ENCODE peak calls at places on chromosomes 13 and 19, in six cellular contexts. C is H9, S is IMR-90, Y is neuronal stem cell, R is mesendoderm, N is H1. E is an unnamed sample.

GRCh38 chr19:33621811-33622504 is at the start of gene CHST8:
- DNase-seq in R (peak), N (peak), Y (peak), S (no peak), C (peak), E (no peak)

GRCh38 chr13:48783181-48783630 is 129.5 kb downstream of the CYSLTR2 start:
- DNase-seq in Y (no peak), R (no peak), C (no peak), S (peak), N (no peak), E (peak)

GRCh38 chr13:32639502-32640105 is 53.4 kb downstream of the PDS5B start:
- DNase-seq in R (peak), C (no peak), S (peak), N (no peak), Y (peak), E (peak)

GRCh38 chr13:73754727-73755292 is 379.4 kb downstream of the KLF12 start:
- DNase-seq in S (peak), C (no peak), N (no peak), R (peak), Y (peak), E (peak)

GRCh38 chr13:74280795-74281490 is 146.7 kb upstream of the KLF12 start:
- DNase-seq in N (no peak), S (peak), C (no peak), Y (no peak), R (no peak), E (no peak)

GRCh38 chr19:18366027-18366435 is 19.9 kb upstream of the GDF15 start:
- DNase-seq in S (no peak), Y (no peak), N (no peak), R (no peak), C (no peak), E (no peak)

GRCh38 chr19:42831221-42832019 is 48.1 kb downstream of the PSG1 start:
- DNase-seq in S (no peak), N (no peak), C (no peak), Y (no peak), R (no peak), E (no peak)

GRCh38 chr19:13181747-13182388 is 31.7 kb downstream of the IER2 start:
- DNase-seq in S (peak), Y (no peak), C (no peak), N (no peak), R (no peak), E (peak)

GRCh38 chr13:99610702-99611289 is 109.5 kb downstream of the TM9SF2 start:
- DNase-seq in N (no peak), R (peak), C (peak), Y (no peak), S (no peak), E (peak)

GRCh38 chr19:55005684-55006488 is 32.2 kb downstream of the GP6 start:
- DNase-seq in S (no peak), C (peak), Y (no peak), R (peak), N (no peak), E (peak)

GRCh38 chr19:27657271-27658051 is 1555.5 kb downstream of the UQCRFS1 start:
- DNase-seq in Y (no peak), R (no peak), C (peak), N (no peak), S (no peak), E (no peak)

GRCh38 chr13:77384999-77385398 is 58.1 kb upstream of the MYCBP2 start:
- DNase-seq in Y (no peak), R (no peak), C (no peak), N (no peak), S (no peak), E (no peak)

GRCh38 chr13:24557121-24557520 is 44.5 kb upstream of the PARP4 start:
- DNase-seq in Y (no peak), C (no peak), R (no peak), N (no peak), S (no peak), E (no peak)

GRCh38 chr13:29369060-29369743 is 226.3 kb downstream of the SLC7A1 start:
- DNase-seq in N (no peak), R (peak), C (peak), Y (peak), S (peak), E (peak)

GRCh38 chr13:43145556-43145955 is 122.2 kb downstream of the DNAJC15 start:
- DNase-seq in Y (no peak), R (no peak), C (no peak), S (no peak), N (no peak), E (no peak)

GRCh38 chr13:39676315-39676876 is 20.9 kb downstream of the COG6 start:
- DNase-seq in C (no peak), Y (peak), S (peak), R (peak), N (no peak), E (peak)

GRCh38 chr13:34246511-34246910 is 428.6 kb downstream of the RFC3 start:
- DNase-seq in Y (no peak), N (no peak), S (no peak), C (no peak), R (no peak), E (peak)

GRCh38 chr13:94968040-94968756 is 255.9 kb upstream of the SOX21 start:
- DNase-seq in C (peak), S (no peak), N (peak), Y (peak), R (peak), E (peak)
- H2BK15ac ChIP-seq in C (no peak), S (no peak), N (no peak), Y (peak), R (no peak), E (no peak)

GRCh38 chr13:72072223-72072622 is 205.2 kb upstream of the DACH1 start:
- DNase-seq in Y (no peak), C (no peak), N (no peak), R (no peak), S (no peak), E (no peak)
- H2AK5ac ChIP-seq in Y (no peak), C (no peak), N (no peak), R (no peak), S (no peak), E (no peak)

GRCh38 chr19:46241676-46242075 is 12.1 kb downstream of the IGFL1 start:
- DNase-seq in N (no peak), R (peak), S (no peak), C (no peak), Y (peak), E (no peak)

GRCh38 chr19:46239193-46239767 is 9.7 kb downstream of the IGFL1 start:
- DNase-seq in C (no peak), Y (no peak), N (no peak), R (no peak), S (no peak), E (no peak)

GRCh38 chr19:46240693-46241092 is 11.2 kb downstream of the IGFL1 start:
- DNase-seq in C (no peak), Y (no peak), N (no peak), S (no peak), R (peak), E (no peak)
- H2BK15ac ChIP-seq in C (no peak), Y (no peak), N (no peak), S (no peak), R (no peak), E (no peak)

DNA sequence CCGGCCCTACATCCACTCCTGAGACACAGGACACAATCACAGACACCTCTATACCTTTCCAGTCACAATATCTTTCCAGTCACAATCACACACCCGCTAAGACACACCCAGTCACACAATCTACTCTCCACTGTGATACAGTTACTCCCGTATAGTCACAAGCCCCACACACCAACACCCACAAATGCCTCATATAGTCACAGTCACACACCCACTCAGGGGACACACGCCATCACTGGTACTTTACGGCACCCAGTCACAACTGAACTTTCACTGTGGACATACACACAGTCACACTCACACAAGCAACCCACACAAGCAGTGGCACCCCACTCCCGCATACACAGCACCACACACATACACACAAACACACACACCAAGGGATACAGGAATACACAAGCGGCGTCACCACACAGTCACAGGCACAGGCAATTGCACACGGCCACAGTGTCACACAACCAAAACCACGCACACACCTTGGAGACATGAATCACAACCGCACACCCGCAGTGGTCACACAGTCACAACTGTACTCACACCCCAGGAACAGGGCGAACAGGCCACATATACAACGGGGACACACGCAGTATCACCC is 575 bp downstream of the ZNF565 start:
- DNase-seq in Y (peak), C (no peak), S (peak), N (no peak), R (no peak), E (no peak)
- H2AK5ac ChIP-seq in Y (peak), C (no peak), S (peak), N (peak), R (peak), E (peak)

DNA sequence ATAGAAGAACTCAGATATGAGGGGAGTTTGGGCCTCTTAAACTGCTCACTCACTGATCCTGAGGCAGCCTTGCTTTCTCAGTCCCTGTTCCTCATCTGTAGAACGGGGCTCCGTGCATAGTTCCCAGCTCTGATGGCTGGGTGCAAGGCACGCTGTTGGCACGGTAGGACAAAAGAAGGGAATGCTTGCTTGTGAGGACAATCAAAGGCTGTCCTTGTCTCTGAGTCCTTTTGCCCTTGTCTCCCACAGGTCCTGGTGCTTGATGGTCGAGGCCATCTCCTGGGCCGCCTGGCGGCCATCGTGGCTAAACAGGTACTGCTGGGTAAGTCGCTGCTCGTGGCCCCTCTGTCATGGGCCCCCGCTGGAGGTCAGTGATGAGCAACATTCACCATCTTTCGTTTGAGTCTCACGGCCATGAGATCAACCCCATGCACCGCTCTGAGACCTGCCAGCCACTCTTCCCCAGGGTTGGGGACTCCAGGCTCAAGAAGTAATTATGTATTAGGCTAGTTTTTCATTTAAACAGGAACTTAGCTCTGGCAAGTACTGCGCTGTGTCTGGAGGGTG is 2.3 kb downstream of the RPL13A start:
- DNase-seq in C (peak), R (no peak), S (no peak), Y (no peak), N (no peak), E (no peak)
- H2BK15ac ChIP-seq in C (no peak), R (no peak), S (no peak), Y (no peak), N (no peak), E (no peak)

GRCh38 chr13:110867380-110867779 is 47.5 kb downstream of the ANKRD10 start:
- DNase-seq in S (no peak), R (no peak), Y (no peak), C (no peak), N (peak), E (no peak)
- H2AK5ac ChIP-seq in S (no peak), R (no peak), Y (no peak), C (no peak), N (no peak), E (no peak)